ENCODE peak calls at places on chromosomes 11 and 22, in seven cellular contexts. E is psoas muscle, S is substantia nigra, G is globus pallidus, P is NAMALWA, X is T follicular helper cell, Z is HT1080. M is an unnamed sample.

GRCh38 chr22:26923498-26923897 is 266.1 kb downstream of the MIAT start:
- DNase-seq in E (no peak), S (no peak), G (no peak), P (no peak), X (no peak), Z (no peak), M (no peak)

GRCh38 chr11:78417175-78417887 is at the start of gene GAB2:
- DNase-seq in E (no peak), S (no peak), G (no peak), P (no peak), X (peak), Z (no peak), M (no peak)

GRCh38 chr11:46129133-46129532 is 7.9 kb upstream of the PHF21A start:
- DNase-seq in E (no peak), S (no peak), G (no peak), P (no peak), X (no peak), Z (no peak), M (no peak)

GRCh38 chr22:22520020-22520656 is at the start of gene ZNF280A:
- DNase-seq in E (peak), S (no peak), G (no peak), P (no peak), X (no peak), Z (peak), M (peak)

GRCh38 chr11:2708151-2708581 is 8.4 kb upstream of the KCNQ1OT1 start:
- DNase-seq in E (peak), S (no peak), G (no peak), P (no peak), X (no peak), Z (no peak), M (no peak)

GRCh38 chr22:45602824-45603301 is 68.8 kb upstream of the ATXN10 start:
- DNase-seq in E (no peak), S (no peak), G (no peak), P (peak), X (no peak), Z (peak), M (peak)

GRCh38 chr11:12863605-12864121 is 145.5 kb upstream of the RASSF10 start:
- DNase-seq in E (no peak), S (no peak), G (peak), P (no peak), X (no peak), Z (no peak), M (no peak)

GRCh38 chr11:133815636-133816035 is 29.7 kb downstream of the SPATA19 start:
- DNase-seq in E (no peak), S (no peak), G (no peak), P (peak), X (no peak), Z (no peak), M (no peak)

M was measured in K562.